ENCODE peak calls at places on chromosomes 3 and 15, in five cellular contexts. O, W, I, V and A are unnamed samples.

GRCh38 chr15:25182736-25183445 is 228.1 kb downstream of the SNRPN start:
- DNase-seq in O (no peak), V (no peak), I (no peak), W (no peak), A (no peak)

GRCh38 chr3:44963571-44964325 is 12.2 kb downstream of the ZDHHC3 start:
- DNase-seq in O (no peak), W (no peak), I (no peak), V (no peak), A (no peak)

GRCh38 chr3:188929138-188929537 is 242.6 kb upstream of the TPRG1 start:
- DNase-seq in V (no peak), O (no peak), I (no peak), W (peak; percentile 29), A (no peak)

GRCh38 chr3:51343918-51344687 is 41.0 kb upstream of the MANF start:
- DNase-seq in V (peak; percentile 78), I (no peak), W (no peak), O (no peak), A (no peak)

GRCh38 chr3:11045536-11045935 is 53.0 kb downstream of the SLC6A1 start:
- DNase-seq in O (no peak), W (no peak), V (no peak), I (no peak), A (no peak)

GRCh38 chr3:170598091-170598502 is 12.2 kb upstream of the SLC7A14 start:
- DNase-seq in O (no peak), W (no peak), V (no peak), I (no peak), A (no peak)

GRCh38 chr3:98521897-98522537 is 685 bp downstream of the CLDND1 start:
- DNase-seq in V (peak; percentile 68), O (no peak), W (peak; percentile 30), I (peak; percentile 36), A (peak; percentile 38)

GRCh38 chr3:195773956-195774537 is 37.7 kb downstream of the MUC4 start:
- DNase-seq in V (no peak), W (no peak), I (no peak), O (no peak), A (no peak)

GRCh38 chr3:184085389-184085852 is 11.4 kb upstream of the HTR3E start:
- DNase-seq in I (no peak), W (peak; percentile 37), O (no peak), V (peak; percentile 36), A (no peak)

GRCh38 chr3:117696871-117697270 is 987.3 kb downstream of the TUSC7 start:
- DNase-seq in O (no peak), V (no peak), W (no peak), I (no peak), A (no peak)

GRCh38 chr15:42796955-42797779 is 60.2 kb upstream of the CDAN1 start:
- DNase-seq in W (no peak), V (peak; percentile 1), I (no peak), O (no peak), A (no peak)

GRCh38 chr15:41429003-41429890 is 12.4 kb downstream of the RTF1 start:
- DNase-seq in W (no peak), I (no peak), O (no peak), V (peak; percentile 19), A (no peak)

GRCh38 chr15:99384992-99385669 is 133.8 kb downstream of the LRRC28 start:
- DNase-seq in O (no peak), V (no peak), I (no peak), W (no peak), A (no peak)